ENCODE peak calls at places on chromosomes 7 and 10, in five cellular contexts. B is HCT116, G is HepG2, L is GM12878, C is Panc1. A is an unnamed sample.
A peak's percentile ranks its signal among the peaks of the same experiment; 100 is the strongest.

GRCh38 chr7:124308384-124308783 is 275.5 kb upstream of the TMEM229A start:
- ATAC-seq in L (no peak), C (no peak), B (no peak), G (no peak), A (no peak)

GRCh38 chr7:134585897-134586296 is 37.0 kb downstream of the AKR1B15 start:
- ATAC-seq in G (no peak), C (no peak), L (no peak), B (no peak), A (no peak)

GRCh38 chr7:105198223-105198622 is 184.2 kb downstream of the KMT2E start:
- ATAC-seq in L (no peak), G (peak; percentile 82), C (no peak), B (no peak), A (no peak)

GRCh38 chr10:29837586-29837985 is 202.8 kb upstream of the SVIL start:
- ATAC-seq in G (no peak), B (no peak), C (no peak), L (no peak), A (no peak)

GRCh38 chr10:75592014-75592842 is 160.8 kb downstream of the LRMDA start:
- ATAC-seq in C (no peak), L (no peak), B (no peak), G (no peak), A (no peak)

GRCh38 chr10:118412918-118413317 is 70.8 kb upstream of the FAM204A start:
- ATAC-seq in C (no peak), G (no peak), L (no peak), B (no peak), A (no peak)

GRCh38 chr7:69568266-69568665 is 30.0 kb upstream of the AUTS2 start:
- ATAC-seq in C (no peak), L (no peak), B (no peak), G (no peak), A (no peak)

GRCh38 chr10:71893920-71894319 is 42.9 kb upstream of the PSAP start:
- ATAC-seq in B (no peak), C (no peak), G (peak; percentile 79), L (no peak), A (no peak)

GRCh38 chr7:5494320-5494682 is 70.7 kb upstream of the TNRC18 start:
- ATAC-seq in C (no peak), B (no peak), L (no peak), G (no peak), A (no peak)

GRCh38 chr7:925601-926000 is 28.9 kb downstream of the ADAP1 start:
- ATAC-seq in B (no peak), L (no peak), C (no peak), G (no peak), A (no peak)

GRCh38 chr10:2813277-2813676 is 254.1 kb upstream of the PFKP start:
- ATAC-seq in B (no peak), L (no peak), C (no peak), G (no peak), A (no peak)

GRCh38 chr7:24786941-24787340 is 29.7 kb upstream of the GSDME start:
- ATAC-seq in C (peak; percentile 68), L (peak; percentile 78), G (no peak), B (peak; percentile 89), A (no peak)

GRCh38 chr10:44020322-44021111 is 364.4 kb downstream of the CXCL12 start:
- ATAC-seq in G (no peak), B (no peak), L (peak; percentile 93), C (no peak), A (peak; percentile 56)

GRCh38 chr10:129495697-129496096 is 28.7 kb downstream of the MGMT start:
- ATAC-seq in G (no peak), L (no peak), C (no peak), B (no peak), A (no peak)

GRCh38 chr10:129494176-129494575 is 27.1 kb downstream of the MGMT start:
- ATAC-seq in B (no peak), C (no peak), G (no peak), L (no peak), A (no peak)

GRCh38 chr10:129494740-129495139 is 27.7 kb downstream of the MGMT start:
- ATAC-seq in C (no peak), L (no peak), G (no peak), B (no peak), A (no peak)

GRCh38 chr10:129498680-129499079 is 31.6 kb downstream of the MGMT start:
- ATAC-seq in B (peak; percentile 74), L (no peak), C (no peak), G (no peak), A (no peak)

DNA sequence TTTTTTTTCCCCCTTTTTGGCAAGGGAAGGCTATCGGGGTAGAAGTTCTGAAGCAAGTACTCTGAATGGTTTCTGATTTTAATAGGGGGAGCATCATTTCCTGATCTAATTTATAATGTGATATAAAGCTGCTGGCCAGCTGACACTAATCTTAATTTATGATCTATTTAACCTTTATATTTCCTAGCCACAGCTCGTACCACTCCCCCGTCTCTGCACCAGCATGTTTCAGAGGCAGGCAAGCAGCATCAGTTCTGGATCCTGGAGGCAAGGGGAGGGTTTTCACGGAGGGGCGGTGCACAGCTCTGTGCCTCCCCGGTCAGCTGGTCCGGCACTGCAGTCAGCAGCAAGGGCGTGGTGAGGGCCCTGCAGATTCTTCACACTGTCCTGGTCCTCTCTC is 30.0 kb downstream of the MGMT start:
- ATAC-seq in L (no peak), B (no peak), G (no peak), C (no peak), A (no peak)
- TF ChIP-seq POLR2AphosphoS5 in L (no peak), B (no peak), G (no peak), C (no peak), A (no peak)

DNA sequence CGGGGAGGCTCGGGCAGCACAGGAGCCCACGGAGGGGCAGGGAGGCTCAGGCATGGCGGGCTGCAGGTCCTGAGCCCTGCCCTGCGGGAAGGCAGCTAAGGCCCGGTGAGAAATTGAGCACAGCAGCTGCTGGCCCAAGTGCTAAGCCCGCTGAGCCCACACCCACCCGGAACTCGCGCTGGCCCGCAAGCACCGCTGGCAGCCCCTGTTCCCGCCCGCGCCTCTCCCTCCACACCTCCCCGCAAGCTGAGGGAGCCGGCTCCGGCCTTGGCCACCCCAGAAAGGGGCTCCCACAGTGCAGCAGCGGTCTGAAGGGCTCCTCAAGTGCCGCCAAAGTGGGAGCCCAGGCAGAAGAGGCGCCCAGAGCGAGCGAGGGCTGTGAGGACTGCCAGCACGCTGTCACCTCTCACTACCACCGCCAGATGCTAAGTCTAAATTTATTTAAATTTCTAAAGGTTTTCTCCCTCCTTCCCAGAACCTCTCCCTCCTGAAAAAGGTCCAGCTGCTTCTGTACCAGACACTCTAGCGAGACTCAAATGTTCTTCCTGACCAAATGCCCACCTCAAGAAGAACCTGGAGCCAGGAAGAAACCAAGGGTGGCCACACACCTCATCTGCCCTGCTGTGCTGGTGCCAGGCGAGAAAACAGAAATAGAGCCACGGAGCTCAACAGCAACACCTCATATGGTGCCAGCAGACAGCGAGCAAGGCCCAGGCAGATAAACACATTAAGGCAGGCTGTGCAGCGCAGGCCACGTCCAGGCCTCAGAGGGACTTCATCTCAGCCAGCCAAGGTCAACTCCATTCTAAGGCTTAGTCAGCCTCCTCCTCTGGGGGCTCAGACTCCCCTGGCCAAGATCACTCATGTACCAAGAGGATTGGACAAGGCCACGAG is 47.0 kb downstream of the KCNMA1 start:
- ATAC-seq in L (no peak), C (no peak), G (no peak), B (no peak), A (peak; percentile 34)
- TF ChIP-seq POLR2AphosphoS5 in L (no peak), C (no peak), G (no peak), B (no peak), A (peak; percentile 67)

GRCh38 chr10:90985301-90985700 is 64.4 kb upstream of the ANKRD1 start:
- ATAC-seq in C (no peak), L (peak; percentile 17), B (no peak), G (no peak), A (no peak)
- TF ChIP-seq POLR2AphosphoS5 in C (no peak), L (no peak), B (no peak), G (no peak), A (no peak)

GRCh38 chr10:16854623-16855022 is 37.4 kb upstream of the RSU1 start:
- ATAC-seq in L (no peak), C (no peak), B (peak; percentile 40), G (no peak), A (no peak)
- TF ChIP-seq POLR2AphosphoS5 in L (no peak), C (no peak), B (no peak), G (no peak), A (no peak)

GRCh38 chr7:110507832-110508231 is 583.1 kb upstream of the LRRN3 start:
- ATAC-seq in B (no peak), G (no peak), C (no peak), L (no peak), A (no peak)
- TF ChIP-seq POLR2AphosphoS5 in B (no peak), G (no peak), C (no peak), L (no peak), A (no peak)

DNA sequence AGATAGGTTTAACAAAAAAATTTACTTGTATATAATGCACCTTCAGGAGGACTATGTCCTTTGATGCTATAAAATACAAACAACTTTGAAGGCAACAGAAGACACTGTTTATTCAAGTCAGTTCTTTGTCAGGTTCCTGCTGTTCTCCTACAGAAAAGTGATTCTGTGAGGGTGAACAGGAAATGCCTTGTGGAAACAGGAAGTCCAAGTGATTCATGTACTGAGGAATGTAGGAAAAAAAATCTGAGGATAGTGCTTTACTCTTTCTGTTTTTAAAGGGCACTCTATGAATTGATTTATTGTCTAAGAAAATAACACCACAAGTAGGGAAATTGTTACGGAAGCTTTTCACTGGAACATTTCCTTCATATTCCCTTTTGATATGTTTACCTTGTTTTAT is 171.9 kb downstream of the HDAC9 start:
- ATAC-seq in C (peak; percentile 71), B (peak; percentile 74), L (no peak), G (no peak), A (no peak)
- TF ChIP-seq POLR2AphosphoS5 in C (no peak), B (peak; percentile 40), L (no peak), G (no peak), A (peak; percentile 31)

GRCh38 chr10:73865459-73866442 is 8.6 kb downstream of the CAMK2G start:
- ATAC-seq in C (no peak), G (no peak), L (peak; percentile 95), B (no peak), A (peak; percentile 42)
- TF ChIP-seq POLR2AphosphoS5 in C (no peak), G (no peak), L (peak; percentile 9), B (no peak), A (no peak)

GRCh38 chr10:51403522-51403921 is 295.9 kb downstream of the CSTF2T start:
- ATAC-seq in B (no peak), G (no peak), C (no peak), L (no peak), A (no peak)

GRCh38 chr10:51397244-51397643 is 302.2 kb downstream of the CSTF2T start:
- ATAC-seq in L (no peak), G (no peak), C (no peak), B (no peak), A (no peak)

GRCh38 chr10:51399840-51400239 is 299.6 kb downstream of the CSTF2T start:
- ATAC-seq in L (no peak), B (no peak), C (no peak), G (no peak), A (no peak)

GRCh38 chr10:51400354-51401096 is 298.9 kb downstream of the CSTF2T start:
- ATAC-seq in L (no peak), C (no peak), B (no peak), G (no peak), A (no peak)

DNA sequence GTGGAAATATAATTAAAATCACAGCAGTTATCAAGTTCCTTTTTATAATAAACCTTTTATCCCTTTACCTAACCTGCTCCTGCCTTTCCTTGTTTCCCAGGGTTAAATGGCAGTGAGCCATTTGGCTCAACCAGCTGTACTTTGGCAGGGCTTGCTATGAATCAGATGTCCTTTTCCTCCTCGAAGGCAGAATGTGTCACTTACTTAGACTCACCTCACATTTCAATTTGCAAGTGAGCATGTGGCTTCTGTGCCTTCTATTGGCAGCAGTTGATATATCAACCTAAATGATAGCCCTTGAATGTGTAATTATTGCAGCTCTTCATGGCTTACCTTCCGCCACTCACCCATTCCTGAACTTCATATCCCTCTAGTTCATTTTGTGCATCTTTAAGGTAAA is 301.7 kb downstream of the CSTF2T start:
- ATAC-seq in B (no peak), G (no peak), C (no peak), L (no peak), A (peak; percentile 36)
- TF ChIP-seq POLR2AphosphoS5 in B (no peak), G (no peak), C (no peak), L (no peak), A (peak; percentile 87)